ENCODE peak calls at places on chromosomes 7 and 10, in four cellular contexts. I is stimulated activated CD4-positive, alpha-beta T cell treated with anti-CD3 and anti-CD28 coated beads, Interleukin-4, amount 100 ng/mL, for 1 hour; S is cortex of kidney; D is NCI-H1105 treated with DMSO at 0.1 percent for 48 hours. M is an unnamed sample.

GRCh38 chr7:64729089-64729848 is 63.3 kb downstream of the ZNF107 start:
- DNase-seq in S (no peak), D (no peak), I (no peak), M (no peak)

GRCh38 chr7:116210345-116211005 is at the start of gene TES:
- DNase-seq in I (peak; percentile 69), D (peak; percentile 58), S (peak; percentile 18), M (peak; percentile 63)

GRCh38 chr10:72254891-72255568 is 18.7 kb upstream of the DDIT4 start:
- DNase-seq in S (no peak), I (peak; percentile 23), D (no peak), M (no peak)

GRCh38 chr7:95590387-95591248 is 5.7 kb downstream of the PDK4 start:
- DNase-seq in D (no peak), I (no peak), S (no peak), M (no peak)

GRCh38 chr10:51301644-51302043 is 227.4 kb downstream of the PRKG1 start:
- DNase-seq in D (no peak), I (no peak), S (no peak), M (no peak)

GRCh38 chr10:21172774-21173432 is 275.8 kb upstream of the NEBL start:
- DNase-seq in I (no peak), D (peak; percentile 8), S (no peak), M (no peak)

GRCh38 chr10:132774179-132774904 is 11.6 kb downstream of the NKX6-2 start:
- DNase-seq in I (no peak), S (no peak), D (no peak), M (no peak)

GRCh38 chr7:36311539-36311938 is 78.1 kb upstream of the ANLN start:
- DNase-seq in S (no peak), D (no peak), I (no peak), M (no peak)

GRCh38 chr7:55951637-55952351 is at the start of gene MRPS17:
- DNase-seq in D (peak; percentile 81), S (peak; percentile 23), I (peak; percentile 93), M (peak; percentile 93)

GRCh38 chr7:86972072-86972471 is 87.4 kb downstream of the ELAPOR2 start:
- DNase-seq in I (no peak), D (no peak), S (no peak), M (no peak)

GRCh38 chr10:126090911-126091728 is 194.8 kb downstream of the FANK1 start:
- DNase-seq in I (no peak), S (no peak), D (no peak), M (no peak)

GRCh38 chr10:26987851-26988250 is 112.4 kb downstream of the ANKRD26 start:
- DNase-seq in I (no peak), S (no peak), D (no peak), M (no peak)

GRCh38 chr7:132584796-132585494 is 8.7 kb upstream of the PLXNA4 start:
- DNase-seq in I (no peak), D (no peak), S (no peak), M (no peak)

GRCh38 chr7:81688622-81689411 is 81.0 kb downstream of the HGF start:
- DNase-seq in S (no peak), I (no peak), D (peak; percentile 10), M (no peak)

GRCh38 chr10:93515071-93515962 is 18.9 kb downstream of the CEP55 start:
- DNase-seq in S (no peak), D (no peak), I (no peak), M (no peak)

GRCh38 chr10:86759073-86759672 is 2.8 kb downstream of the BMPR1A start:
- DNase-seq in S (no peak), D (no peak), I (no peak), M (no peak)

GRCh38 chr7:95473276-95473985 is 12.3 kb upstream of the ASB4 start:
- DNase-seq in I (no peak), D (peak; percentile 93), S (no peak), M (no peak)

GRCh38 chr10:48274636-48275035 is at the start of gene FRMPD2:
- DNase-seq in I (no peak), D (no peak), S (no peak), M (no peak)

GRCh38 chr10:10794776-10795175 is 222.9 kb upstream of the CELF2 start:
- DNase-seq in D (no peak), S (no peak), I (no peak), M (no peak)

GRCh38 chr7:94115316-94115715 is 111.2 kb upstream of the BET1 start:
- DNase-seq in D (no peak), S (no peak), I (no peak), M (no peak)

GRCh38 chr10:7075851-7076250 is 335.0 kb downstream of the SFMBT2 start:
- DNase-seq in D (no peak), I (no peak), S (no peak), M (no peak)